ENCODE peak calls at places on chromosomes 13 and 19, in ten cellular contexts. U is lower lobe of right lung, Q is AG04450, X is ovary, L is SK-N-SH, F is thoracic aorta, A is cardiac muscle cell, Y is K562, S is OCI-LY7, C is breast epithelium. Z is an unnamed sample. For H3K9me3, the result is how much of the 10 kb centered on the place peaks cover.

GRCh38 chr19:31960474-31960873 is 384.9 kb upstream of the ZNF507 start:
- DNase-seq in U (no peak), Q (no peak), X (no peak), L (no peak), F (no peak), A (no peak), Y (no peak), S (no peak), C (no peak), Z (no peak)

GRCh38 chr13:114124921-114125320 is 7.5 kb downstream of the RASA3 start:
- DNase-seq in U (no peak), Q (peak), X (no peak), L (no peak), F (no peak), A (no peak), Y (no peak), S (no peak), C (no peak), Z (no peak)

GRCh38 chr13:34943675-34944634 is 1.9 kb downstream of the NBEA start:
- DNase-seq in U (no peak), Q (no peak), X (no peak), L (peak), F (no peak), A (no peak), Y (no peak), S (peak), C (no peak), Z (no peak)

GRCh38 chr19:42121666-42122069 is 10.6 kb downstream of the POU2F2 start:
- DNase-seq in U (peak), Q (peak), X (no peak), L (no peak), F (no peak), A (no peak), Y (no peak), S (peak), C (no peak), Z (no peak)

GRCh38 chr19:30684613-30685012 is 312.4 kb downstream of the ZNF536 start:
- DNase-seq in U (no peak), Q (no peak), X (no peak), L (no peak), F (no peak), A (no peak), Y (no peak), S (no peak), C (no peak), Z (no peak)

GRCh38 chr13:87208636-87209035 is 462.5 kb upstream of the SLITRK5 start:
- DNase-seq in U (no peak), Q (no peak), X (no peak), L (no peak), F (no peak), A (no peak), Y (no peak), S (no peak), C (no peak), Z (no peak)

GRCh38 chr19:44848036-44848804 is 2.1 kb downstream of the NECTIN2 start:
- DNase-seq in U (peak), Q (no peak), X (peak), L (peak), F (no peak), A (peak), Y (no peak), S (no peak), C (no peak), Z (peak)

GRCh38 chr13:113864303-113864890 is 521 bp upstream of the GAS6 start:
- DNase-seq in U (no peak), Q (no peak), X (peak), L (peak), F (no peak), A (no peak), Y (no peak), S (no peak), C (peak), Z (no peak)

GRCh38 chr19:18494267-18494607 is 27.6 kb downstream of the ELL start:
- DNase-seq in U (no peak), Q (no peak), X (peak), L (no peak), F (no peak), A (no peak), Y (no peak), S (no peak), C (no peak), Z (no peak)

GRCh38 chr19:34231439-34231838 is 22.9 kb upstream of the GARRE1 start:
- DNase-seq in U (no peak), Q (no peak), X (no peak), L (no peak), F (no peak), A (no peak), Y (no peak), S (no peak), C (no peak), Z (no peak)
- TF ChIP-seq CTCF in U (no peak), Q (no peak), X (no peak), L (no peak), F (no peak), A (no peak), Y (no peak), S (no peak), C (no peak), Z (no peak)

GRCh38 chr19:14439014-14439413 is 5.9 kb downstream of the PKN1 start:
- DNase-seq in U (no peak), Q (no peak), X (no peak), L (no peak), F (no peak), A (no peak), Y (no peak), S (no peak), C (no peak), Z (no peak)
- H3K4me3 ChIP-seq in U (no peak), Q (no peak), X (no peak), L (no peak), F (no peak), A (no peak), Y (no peak), S (no peak), C (no peak), Z (no peak)

GRCh38 chr19:6743071-6743470 is 3.6 kb downstream of the TRIP10 start:
- DNase-seq in U (peak), Q (no peak), X (no peak), L (no peak), F (no peak), A (no peak), Y (no peak), S (no peak), C (no peak), Z (no peak)
- H3K9me3 ChIP-seq in U (under half), Q (under half), X (under half), L (under half), F (under half), A (under half), Y (under half), S (under half), C (under half), Z (under half)

GRCh38 chr19:14315433-14315832 is 65.8 kb upstream of the ADGRE5 start:
- DNase-seq in U (no peak), Q (no peak), X (no peak), L (peak), F (no peak), A (no peak), Y (no peak), S (no peak), C (no peak), Z (no peak)
- TF ChIP-seq CTCF in U (no peak), Q (no peak), X (no peak), L (peak), F (no peak), A (peak), Y (no peak), S (no peak), C (no peak), Z (peak)

DNA sequence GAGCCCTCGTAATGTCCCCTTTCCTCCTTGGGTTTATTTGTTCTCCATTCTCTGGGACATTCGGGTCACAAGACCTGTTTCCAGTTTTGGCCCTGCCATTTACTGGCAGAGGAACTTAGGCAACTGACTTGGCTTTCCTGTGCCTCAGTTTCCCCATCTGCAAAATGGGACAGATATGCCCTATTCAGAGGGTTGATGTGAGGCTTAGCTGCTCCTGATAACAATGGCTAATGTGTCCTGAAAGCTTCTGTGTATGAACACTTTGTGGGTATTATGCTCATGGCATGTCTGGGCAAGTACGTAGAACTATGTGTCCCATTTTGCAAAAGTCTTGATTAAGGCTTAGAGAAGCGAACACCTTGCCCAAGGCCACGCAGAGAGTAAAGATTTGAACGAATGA is 1.0 kb downstream of the ZNF524 start:
- DNase-seq in U (no peak), Q (no peak), X (no peak), L (no peak), F (no peak), A (no peak), Y (no peak), S (no peak), C (no peak), Z (no peak)
- H3K4me3 ChIP-seq in U (peak), Q (peak), X (peak), L (peak), F (peak), A (peak), Y (peak), S (peak), C (peak), Z (peak)

GRCh38 chr19:57473646-57474045 is 3.7 kb downstream of the ZNF772 start:
- DNase-seq in U (no peak), Q (no peak), X (no peak), L (no peak), F (no peak), A (no peak), Y (no peak), S (no peak), C (no peak), Z (no peak)
- H3K9me3 ChIP-seq in U (half or more), Q (half or more), X (under half), L (under half), F (half or more), A (under half), Y (under half), S (under half), C (half or more), Z (under half)

DNA sequence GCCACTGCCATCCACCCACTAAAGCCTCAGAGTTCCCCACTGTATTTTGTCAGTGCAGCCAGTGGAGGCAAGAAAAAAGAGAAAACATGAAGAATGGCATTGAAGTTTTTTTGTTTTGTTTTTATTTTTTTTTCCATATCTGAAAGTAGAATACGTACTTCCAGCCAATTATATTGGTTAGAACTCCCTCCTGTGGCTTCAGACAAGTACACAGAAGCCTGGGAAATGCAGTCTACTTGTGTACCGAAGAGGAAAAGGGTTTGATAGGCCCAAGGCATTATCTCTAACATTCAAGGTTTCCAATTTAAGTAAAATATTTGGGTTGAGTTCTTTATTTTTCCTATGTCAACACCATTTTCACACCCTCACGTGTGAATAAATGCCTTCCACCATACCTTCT is 696.2 kb upstream of the GPC6 start:
- DNase-seq in U (no peak), Q (no peak), X (no peak), L (no peak), F (no peak), A (no peak), Y (no peak), S (no peak), C (no peak), Z (no peak)
- TF ChIP-seq CTCF in U (no peak), Q (peak), X (no peak), L (no peak), F (no peak), A (peak), Y (peak), S (no peak), C (no peak), Z (no peak)

GRCh38 chr19:2249010-2249866 is at the start of gene AMH:
- DNase-seq in U (no peak), Q (no peak), X (no peak), L (peak), F (no peak), A (no peak), Y (no peak), S (no peak), C (no peak), Z (peak)
- H3K4me3 ChIP-seq in U (no peak), Q (no peak), X (no peak), L (no peak), F (no peak), A (no peak), Y (no peak), S (no peak), C (peak), Z (no peak)

DNA sequence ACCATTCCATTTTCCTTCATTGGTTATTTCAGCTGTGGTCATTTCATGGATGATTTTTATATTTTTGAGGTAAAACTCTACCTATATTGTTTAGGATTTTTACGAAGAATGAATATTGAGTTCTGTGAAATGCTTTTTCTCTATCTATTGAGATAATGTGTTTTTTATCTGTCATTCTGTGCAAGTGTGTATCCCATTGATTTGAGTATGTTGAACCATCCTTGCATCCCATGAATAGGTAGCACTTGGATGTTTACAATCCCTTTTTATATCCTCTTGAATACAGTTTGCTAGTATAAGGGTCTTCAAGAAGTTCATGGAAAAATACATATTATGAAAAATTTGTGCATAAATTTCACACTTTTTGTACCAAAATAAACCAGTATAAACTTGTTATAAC is 9.8 kb upstream of the ZNF525 start:
- DNase-seq in U (no peak), Q (no peak), X (no peak), L (no peak), F (no peak), A (no peak), Y (no peak), S (no peak), C (no peak), Z (no peak)
- H3K9me3 ChIP-seq in U (half or more), Q (under half), X (under half), L (under half), F (half or more), A (under half), Y (under half), S (half or more), C (half or more), Z (under half)